ENCODE peak calls at places on chromosomes 12 and 14, in six cellular contexts. K is AG09319, Y is brain microvascular endothelial cell, E is BE2C, Q is thyroid gland, N is glutamatergic neuron. I is an unnamed sample.

GRCh38 chr14:28652782-28653181 is 113.8 kb upstream of the FOXG1 start:
- DNase-seq in K (peak; percentile 34), Y (no peak), E (no peak), Q (no peak), N (no peak), I (no peak)

GRCh38 chr12:6823161-6824084 is 1.8 kb downstream of the GPR162 start:
- DNase-seq in K (no peak), Y (no peak), E (no peak), Q (no peak), N (no peak), I (no peak)

GRCh38 chr14:37139710-37140109 is 32.7 kb downstream of the SLC25A21 start:
- DNase-seq in K (no peak), Y (no peak), E (no peak), Q (no peak), N (no peak), I (no peak)

GRCh38 chr14:92848941-92849340 is 54.8 kb downstream of the GOLGA5 start:
- DNase-seq in K (no peak), Y (no peak), E (no peak), Q (no peak), N (no peak), I (no peak)

GRCh38 chr14:38616959-38617358 is 361.1 kb upstream of the CLEC14A start:
- DNase-seq in K (no peak), Y (no peak), E (peak; percentile 64), Q (peak; percentile 87), N (no peak), I (no peak)

GRCh38 chr12:98388126-98388525 is 127.3 kb upstream of the TMPO start:
- DNase-seq in K (no peak), Y (no peak), E (no peak), Q (no peak), N (no peak), I (no peak)

GRCh38 chr12:93461503-93461902 is 5.8 kb upstream of the MRPL42 start:
- DNase-seq in K (no peak), Y (no peak), E (no peak), Q (no peak), N (no peak), I (no peak)

GRCh38 chr14:21347201-21347600 is 36.6 kb downstream of the SUPT16H start:
- DNase-seq in K (no peak), Y (no peak), E (no peak), Q (no peak), N (no peak), I (no peak)

GRCh38 chr12:11658796-11659195 is 9.3 kb downstream of the ETV6 start:
- DNase-seq in K (no peak), Y (peak; percentile 47), E (no peak), Q (no peak), N (no peak), I (no peak)

GRCh38 chr12:65765436-65765813 is 58.9 kb upstream of the HMGA2 start:
- DNase-seq in K (no peak), Y (peak; percentile 43), E (no peak), Q (no peak), N (no peak), I (no peak)

GRCh38 chr12:117273091-117273490 is 82.8 kb upstream of the FBXO21 start:
- DNase-seq in K (no peak), Y (no peak), E (no peak), Q (no peak), N (no peak), I (no peak)

GRCh38 chr14:95463173-95463901 is 53.1 kb downstream of the SYNE3 start:
- DNase-seq in K (no peak), Y (no peak), E (no peak), Q (peak; percentile 22), N (no peak), I (no peak)

GRCh38 chr12:50211392-50212070 is 44.4 kb upstream of the CERS5 start:
- DNase-seq in K (no peak), Y (no peak), E (no peak), Q (no peak), N (no peak), I (no peak)
- TF ChIP-seq CTCF in K (no peak), Y (no peak), E (no peak), Q (no peak), N (no peak), I (no peak)

GRCh38 chr14:50668008-50668851 is at the start of gene SAV1:
- DNase-seq in K (peak; percentile 32), Y (peak; percentile 68), E (peak; percentile 91), Q (peak; percentile 84), N (peak; percentile 84), I (peak; percentile 79)
- TF ChIP-seq CTCF in K (no peak), Y (no peak), E (no peak), Q (no peak), N (no peak), I (no peak)

DNA sequence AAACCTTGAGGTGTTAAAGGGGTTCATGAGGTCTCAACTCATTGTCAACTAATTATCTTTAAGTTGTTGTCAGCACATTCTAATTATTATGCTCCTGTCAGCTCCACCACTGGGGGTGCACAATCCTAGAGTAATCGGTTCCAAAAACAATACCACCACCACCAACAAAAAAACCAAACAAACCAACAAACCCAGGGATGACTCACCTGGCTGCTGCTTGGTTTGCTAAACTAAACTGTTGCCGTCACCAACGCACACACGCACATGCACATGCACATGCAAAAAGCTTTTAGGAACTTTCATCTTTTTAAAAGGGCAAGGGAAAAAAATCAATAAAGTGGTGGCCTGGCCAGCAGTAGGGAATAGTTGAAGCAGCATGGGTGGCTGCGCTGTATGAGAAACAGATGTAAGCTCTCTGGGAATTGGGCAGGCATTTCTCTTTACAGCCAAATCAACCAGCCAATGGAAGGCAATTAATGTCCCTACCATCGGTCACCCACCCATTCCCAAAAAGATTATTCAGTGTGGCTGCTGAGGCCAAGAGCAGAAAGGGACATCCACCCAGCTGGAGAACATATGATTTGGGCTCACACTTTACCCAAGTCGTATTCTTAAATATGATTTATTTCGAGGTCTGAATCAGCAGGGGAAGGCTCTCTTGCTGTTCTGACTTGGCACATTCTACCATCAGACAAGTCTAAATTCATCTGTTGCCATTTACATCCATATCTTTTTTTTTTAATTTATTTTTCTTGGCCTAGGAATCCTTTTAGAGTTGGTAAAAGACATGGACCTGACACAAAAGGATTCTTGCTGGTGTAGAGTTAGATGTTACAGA is 20.0 kb downstream of the TMEM30B start:
- DNase-seq in K (peak; percentile 67), Y (peak; percentile 86), E (no peak), Q (no peak), N (no peak), I (no peak)
- TF ChIP-seq CTCF in K (peak; percentile 12), Y (peak; percentile 46), E (no peak), Q (no peak), N (no peak), I (no peak)

DNA sequence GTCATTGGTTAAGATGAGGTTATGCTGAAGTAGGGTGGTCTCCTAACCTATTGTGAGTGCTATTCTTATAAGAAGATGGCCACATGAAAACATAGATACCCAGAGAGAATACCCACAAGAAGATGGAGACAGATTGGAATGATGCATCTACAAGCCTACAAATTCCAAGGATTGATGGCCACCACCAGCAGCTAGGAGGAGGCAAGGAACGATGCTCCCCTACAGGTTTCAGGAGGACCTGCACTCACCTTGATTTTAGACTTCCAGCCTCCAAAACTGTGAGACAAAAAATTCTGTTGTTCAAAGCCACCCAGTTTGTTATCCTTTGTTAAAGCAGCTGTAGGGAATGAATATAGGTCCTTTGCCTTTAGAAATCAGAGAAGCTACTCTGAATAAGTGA is 227.4 kb downstream of the NEDD1 start:
- DNase-seq in K (no peak), Y (no peak), E (no peak), Q (no peak), N (no peak), I (no peak)
- TF ChIP-seq CTCF in K (no peak), Y (no peak), E (no peak), Q (no peak), N (peak; percentile 53), I (peak; percentile 44)